ENCODE peak calls at places on chromosomes 6 and 20, in four cellular contexts. O, X, L and Q are unnamed samples.

GRCh38 chr6:106444777-106445507 is 84.4 kb downstream of the CRYBG1 start:
- DNase-seq in O (peak; percentile 69), X (peak; percentile 30), L (no peak), Q (peak; percentile 75)

GRCh38 chr6:155497273-155497672 is 41.6 kb upstream of the NOX3 start:
- DNase-seq in O (no peak), X (no peak), L (no peak), Q (no peak)

GRCh38 chr20:40265872-40266533 is 423.0 kb downstream of the MAFB start:
- DNase-seq in O (no peak), X (no peak), L (no peak), Q (peak; percentile 52)

GRCh38 chr6:6915813-6916547 is 191.8 kb upstream of the RREB1 start:
- DNase-seq in O (peak; percentile 22), X (no peak), L (no peak), Q (no peak)

GRCh38 chr20:61635721-61636455 is 383.8 kb downstream of the CDH4 start:
- DNase-seq in O (no peak), X (no peak), L (no peak), Q (no peak)

GRCh38 chr6:6436946-6437345 is 116.5 kb upstream of the F13A1 start:
- DNase-seq in O (no peak), X (no peak), L (no peak), Q (no peak)

GRCh38 chr6:117907600-117908245 is 659 bp downstream of the SLC35F1 start:
- DNase-seq in O (no peak), X (peak; percentile 70), L (no peak), Q (peak; percentile 54)

GRCh38 chr20:13220857-13221297 is at the start of gene ISM1:
- DNase-seq in O (no peak), X (peak; percentile 41), L (no peak), Q (peak; percentile 10)

GRCh38 chr6:6191476-6191875 is 129.0 kb downstream of the F13A1 start:
- DNase-seq in O (no peak), X (peak; percentile 58), L (no peak), Q (peak; percentile 64)

GRCh38 chr6:169950558-169950957 is 199.1 kb downstream of the ERMARD start:
- DNase-seq in O (no peak), X (no peak), L (no peak), Q (no peak)

GRCh38 chr6:10429638-10430427 is 15.0 kb upstream of the TFAP2A start:
- DNase-seq in O (peak; percentile 52), X (no peak), L (no peak), Q (peak; percentile 89)

GRCh38 chr20:51275816-51276215 is 252.9 kb upstream of the KCNG1 start:
- DNase-seq in O (peak; percentile 39), X (no peak), L (no peak), Q (no peak)

GRCh38 chr6:39301606-39302005 is 12.6 kb downstream of the KCNK17 start:
- DNase-seq in O (no peak), X (peak; percentile 88), L (no peak), Q (peak; percentile 81)

GRCh38 chr6:106426258-106426657 is 65.7 kb downstream of the CRYBG1 start:
- DNase-seq in O (no peak), X (no peak), L (no peak), Q (no peak)

GRCh38 chr6:141451508-141452353 is 681.0 kb upstream of the GJE1 start:
- DNase-seq in O (peak; percentile 83), X (no peak), L (no peak), Q (peak; percentile 87)

GRCh38 chr6:150281767-150282166 is 87.0 kb upstream of the IYD start:
- DNase-seq in O (no peak), X (no peak), L (no peak), Q (no peak)

GRCh38 chr6:135181333-135182119 is 418 bp downstream of the MYB start:
- DNase-seq in O (no peak), X (peak; percentile 43), L (no peak), Q (peak; percentile 35)

GRCh38 chr6:25504661-25505060 is 147.4 kb upstream of the SCGN start:
- DNase-seq in O (peak; percentile 32), X (no peak), L (no peak), Q (no peak)

GRCh38 chr6:39173276-39173675 is 56.0 kb downstream of the KCNK5 start:
- DNase-seq in O (no peak), X (no peak), L (no peak), Q (no peak)

GRCh38 chr6:7144810-7145209 is 37.0 kb downstream of the RREB1 start:
- DNase-seq in O (no peak), X (no peak), L (no peak), Q (no peak)

GRCh38 chr20:49854190-49854875 is 41.7 kb downstream of the SLC9A8 start:
- DNase-seq in O (no peak), X (no peak), L (no peak), Q (peak; percentile 22)

GRCh38 chr20:31740208-31740607 is 1.1 kb downstream of the TPX2 start:
- DNase-seq in O (peak; percentile 80), X (no peak), L (no peak), Q (peak; percentile 14)

GRCh38 chr6:46704562-46704961 is 16.9 kb downstream of the TDRD6 start:
- DNase-seq in O (no peak), X (no peak), L (no peak), Q (peak; percentile 24)

GRCh38 chr20:5509803-5510202 is 193.0 kb upstream of the PROKR2 start:
- DNase-seq in O (no peak), X (no peak), L (no peak), Q (peak; percentile 6)

GRCh38 chr20:5511930-5512329 is 195.2 kb upstream of the PROKR2 start:
- DNase-seq in O (no peak), X (no peak), L (no peak), Q (no peak)

GRCh38 chr20:5511082-5511481 is 194.3 kb upstream of the PROKR2 start:
- DNase-seq in O (no peak), X (no peak), L (no peak), Q (no peak)

GRCh38 chr20:5510446-5510845 is 193.7 kb upstream of the PROKR2 start:
- DNase-seq in O (no peak), X (peak; percentile 66), L (peak; percentile 10), Q (peak; percentile 67)

GRCh38 chr20:5511505-5511904 is 194.8 kb upstream of the PROKR2 start:
- DNase-seq in O (no peak), X (no peak), L (no peak), Q (no peak)
- H2BK5ac ChIP-seq in O (no peak overlapping the region), X (no peak overlapping the region), L (no peak overlapping the region), Q (no peak overlapping the region)

GRCh38 chr20:22429175-22430153 is 154.9 kb downstream of the FOXA2 start:
- DNase-seq in O (no peak), X (no peak), L (no peak), Q (no peak)
- H3K56ac ChIP-seq in O (no peak overlapping the region), X (no peak overlapping the region), L (no peak overlapping the region), Q (peak overlapping the region; percentile 44)

GRCh38 chr6:35893246-35893645 is 27.7 kb downstream of the SRPK1 start:
- DNase-seq in O (peak; percentile 4), X (no peak), L (no peak), Q (peak; percentile 15)
- H2BK5ac ChIP-seq in O (no peak overlapping the region), X (no peak overlapping the region), L (no peak overlapping the region), Q (no peak overlapping the region)

DNA sequence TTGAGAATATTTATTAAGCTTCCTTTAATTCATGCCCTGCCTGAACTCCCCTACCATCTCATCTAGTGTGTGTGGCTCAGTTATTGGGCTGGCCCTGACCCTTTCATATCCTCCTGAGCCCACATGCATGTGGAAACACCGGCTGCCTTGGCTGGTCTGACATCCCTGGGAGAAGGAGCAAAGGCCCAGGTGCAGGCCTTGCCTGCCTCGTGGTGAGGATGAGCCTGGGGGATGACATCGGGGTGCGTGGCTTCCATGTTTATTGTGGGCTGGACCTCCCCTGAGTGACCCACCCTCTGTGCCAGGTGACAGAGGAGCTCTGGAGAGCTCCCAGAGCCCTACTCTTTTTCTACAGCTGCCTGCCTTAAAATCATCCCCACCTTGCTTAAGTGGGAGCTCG is 69.1 kb downstream of the FOXA2 start:
- DNase-seq in O (no peak), X (peak; percentile 12), L (no peak), Q (no peak)
- H3K56ac ChIP-seq in O (no peak overlapping the region), X (no peak overlapping the region), L (no peak overlapping the region), Q (no peak overlapping the region)

GRCh38 chr6:3484240-3484639 is 27.4 kb upstream of the SLC22A23 start:
- DNase-seq in O (peak; percentile 49), X (no peak), L (no peak), Q (peak; percentile 61)

GRCh38 chr6:3480009-3480408 is 23.2 kb upstream of the SLC22A23 start:
- DNase-seq in O (no peak), X (no peak), L (no peak), Q (no peak)

GRCh38 chr6:3478341-3478740 is 21.5 kb upstream of the SLC22A23 start:
- DNase-seq in O (no peak), X (no peak), L (no peak), Q (no peak)

GRCh38 chr6:3482869-3483268 is 26.0 kb upstream of the SLC22A23 start:
- DNase-seq in O (no peak), X (no peak), L (no peak), Q (no peak)

DNA sequence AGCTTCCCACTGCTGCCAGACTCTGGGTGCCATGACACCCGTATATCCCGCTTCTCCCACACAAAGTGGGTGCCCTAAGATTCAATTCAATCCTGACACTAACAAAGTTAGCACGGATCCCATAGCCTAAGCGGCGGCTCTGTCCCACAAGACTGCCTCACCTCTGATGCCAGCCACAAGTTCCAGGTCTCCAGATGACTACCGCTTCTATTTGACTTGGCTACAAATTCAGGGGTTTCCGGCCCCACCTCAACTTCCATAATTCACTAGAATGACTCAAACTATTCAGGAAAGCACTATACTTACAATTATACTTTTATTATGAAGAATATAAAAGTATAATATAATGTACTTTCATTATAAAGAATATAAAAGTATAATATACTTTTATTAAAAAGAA is 24.8 kb upstream of the SLC22A23 start:
- DNase-seq in O (no peak), X (no peak), L (no peak), Q (no peak)
- H2BK5ac ChIP-seq in O (no peak overlapping the region), X (no peak overlapping the region), L (no peak overlapping the region), Q (no peak overlapping the region)

DNA sequence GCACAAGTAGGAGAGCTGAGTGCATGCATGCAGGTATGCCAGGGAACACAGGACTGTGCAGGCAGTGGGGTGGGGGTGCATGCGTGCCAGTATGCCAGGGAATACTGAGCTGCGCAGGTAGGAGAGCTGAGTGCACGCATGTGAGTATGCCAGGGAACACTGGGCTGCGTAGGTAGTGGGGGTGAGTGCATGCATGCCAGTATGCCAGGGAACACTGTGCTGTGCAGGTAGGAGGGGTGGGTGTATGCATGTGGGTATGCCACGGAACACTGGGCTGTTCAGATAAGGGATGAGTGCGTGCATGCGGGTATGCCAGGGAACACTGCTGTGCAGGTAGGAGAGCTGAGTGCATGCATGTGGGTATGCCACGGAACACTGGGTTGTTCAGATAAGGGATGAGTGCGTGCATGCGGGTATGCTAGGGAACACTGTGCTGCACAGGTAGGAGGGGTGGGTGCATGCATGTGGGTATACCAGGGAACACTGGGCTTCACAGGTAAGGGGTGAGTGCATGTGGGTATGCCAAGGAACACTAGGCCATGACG is 77.4 kb downstream of the LRFN2 start:
- DNase-seq in O (no peak), X (no peak), L (no peak), Q (no peak)
- H3K56ac ChIP-seq in O (no peak overlapping the region), X (no peak overlapping the region), L (no peak overlapping the region), Q (no peak overlapping the region)